ENCODE peak calls at places on chromosomes 5 and 9, in four cellular contexts. L is HuH-7, Z is neuronal stem cell, C is pancreas. A is an unnamed sample.

GRCh38 chr9:130298663-130299279 is 33.2 kb downstream of the HMCN2 start:
- DNase-seq in C (no peak), L (peak), Z (peak), A (peak)

GRCh38 chr5:109455598-109456096 is 45.9 kb upstream of the PJA2 start:
- DNase-seq in Z (no peak), C (no peak), L (no peak), A (no peak)

GRCh38 chr9:99134893-99135341 is 30.0 kb downstream of the TGFBR1 start:
- DNase-seq in L (no peak), Z (no peak), C (no peak), A (no peak)

GRCh38 chr5:163695817-163696216 is 190.4 kb downstream of the MAT2B start:
- DNase-seq in L (no peak), C (no peak), Z (no peak), A (no peak)

GRCh38 chr5:111555760-111556159 is 43.4 kb upstream of the STARD4 start:
- DNase-seq in C (no peak), Z (no peak), L (no peak), A (no peak)

GRCh38 chr9:95399261-95399660 is 81.8 kb upstream of the FANCC start:
- DNase-seq in Z (no peak), C (no peak), L (no peak), A (no peak)

GRCh38 chr5:116709082-116709481 is 134.5 kb upstream of the SEMA6A start:
- DNase-seq in L (no peak), Z (no peak), C (no peak), A (no peak)

GRCh38 chr9:134315716-134316443 is 10.4 kb upstream of the RXRA start:
- DNase-seq in Z (no peak), L (no peak), C (peak), A (no peak)

GRCh38 chr9:30198463-30199309 is 2185.8 kb upstream of the ACO1 start:
- DNase-seq in Z (no peak), C (no peak), L (no peak), A (no peak)

GRCh38 chr5:15013654-15014463 is 142.3 kb upstream of the ANKH start:
- DNase-seq in C (no peak), L (peak), Z (peak), A (peak)

GRCh38 chr5:167790462-167791260 is 500.8 kb upstream of the WWC1 start:
- DNase-seq in Z (no peak), L (no peak), C (no peak), A (no peak)

GRCh38 chr9:114825126-114825525 is 19.3 kb upstream of the TNFSF15 start:
- DNase-seq in L (no peak), Z (no peak), C (no peak), A (no peak)

GRCh38 chr5:2256646-2257288 is 374.0 kb upstream of the IRX4 start:
- DNase-seq in Z (no peak), L (no peak), C (no peak), A (no peak)

GRCh38 chr9:135884328-135885035 is 22.9 kb downstream of the CAMSAP1 start:
- DNase-seq in L (peak), C (no peak), Z (no peak), A (no peak)

GRCh38 chr5:76462097-76462702 is 59.1 kb downstream of the IQGAP2 start:
- DNase-seq in L (no peak), Z (no peak), C (no peak), A (no peak)

GRCh38 chr5:43396762-43397304 is 15.4 kb downstream of the CCL28 start:
- DNase-seq in Z (no peak), L (no peak), C (peak), A (no peak)

GRCh38 chr5:395156-395920 is 47.6 kb upstream of the EXOC3 start:
- DNase-seq in C (no peak), L (no peak), Z (no peak), A (no peak)

GRCh38 chr5:127758884-127759283 is 55.7 kb downstream of the CCDC192 start:
- DNase-seq in C (no peak), L (peak), Z (no peak), A (no peak)

GRCh38 chr9:115882911-115883310 is 270.7 kb upstream of the PAPPA start:
- DNase-seq in Z (no peak), L (no peak), C (no peak), A (no peak)

GRCh38 chr9:112777914-112778313 is 27.4 kb downstream of the SNX30 start:
- DNase-seq in C (no peak), L (no peak), Z (no peak), A (no peak)

GRCh38 chr5:105131045-105131444 is 1568.5 kb upstream of the NUDT12 start:
- DNase-seq in L (no peak), Z (no peak), C (no peak), A (no peak)

GRCh38 chr5:4295663-4296339 is 700.2 kb downstream of the IRX1 start:
- DNase-seq in C (no peak), L (no peak), Z (peak), A (peak)

GRCh38 chr5:79878721-79879336 is 112.2 kb downstream of the MTX3 start:
- DNase-seq in C (no peak), L (peak), Z (no peak), A (no peak)

A was measured in HAP-1.